ENCODE peak calls at places on chromosomes 11 and 22, in nine cellular contexts. K is RCC 7860; T is activated naive CD4-positive, alpha-beta T cell; H is anterior cingulate cortex; U is BE2C; S is NCI-H446; R is stimulated activated CD4-positive, alpha-beta T cell treated with anti-CD3 and anti-CD28 coated beads, Interleukin-1b, Interleukin-23, amount 100 ng/mL, for 24 hours; C is pancreas; G is activated CD4-positive, alpha-beta T cell treated with anti-CD3 and anti-CD28 coated beads, Interleukin-2, amount 10 ng/mL, durations not matched to agents 7 days and 5 days. E is an unnamed sample.

GRCh38 chr11:109864834-109865557 is 228.2 kb upstream of the ZC3H12C start:
- DNase-seq in K (peak), T (no peak), H (no peak), U (no peak), S (peak), R (no peak), C (no peak), G (no peak), E (no peak)

GRCh38 chr11:70603756-70604211 is 205.5 kb downstream of the CTTN start:
- DNase-seq in K (no peak), T (no peak), H (no peak), U (no peak), S (no peak), R (no peak), C (no peak), G (no peak), E (no peak)

GRCh38 chr11:130407978-130408377 is 20.4 kb downstream of the ADAMTS8 start:
- DNase-seq in K (peak), T (no peak), H (no peak), U (no peak), S (peak), R (no peak), C (peak), G (no peak), E (no peak)

GRCh38 chr11:132318421-132319157 is 948.2 kb downstream of the NTM start:
- DNase-seq in K (peak), T (no peak), H (no peak), U (no peak), S (no peak), R (no peak), C (no peak), G (no peak), E (no peak)

GRCh38 chr11:85803920-85804319 is 7.0 kb downstream of the SYTL2 start:
- DNase-seq in K (no peak), T (no peak), H (no peak), U (no peak), S (no peak), R (no peak), C (no peak), G (no peak), E (no peak)

GRCh38 chr11:114953039-114953438 is 274.7 kb downstream of the NXPE2 start:
- DNase-seq in K (no peak), T (no peak), H (no peak), U (no peak), S (no peak), R (no peak), C (no peak), G (no peak), E (no peak)

GRCh38 chr11:76369406-76369805 is 11.5 kb downstream of the THAP12 start:
- DNase-seq in K (no peak), T (no peak), H (no peak), U (no peak), S (no peak), R (no peak), C (peak), G (no peak), E (no peak)

GRCh38 chr22:22558071-22558971 is 744 bp downstream of the PRAME start:
- DNase-seq in K (no peak), T (no peak), H (no peak), U (no peak), S (no peak), R (no peak), C (no peak), G (no peak), E (no peak)

GRCh38 chr11:92332986-92333385 is 108.4 kb downstream of the FAT3 start:
- DNase-seq in K (no peak), T (no peak), H (no peak), U (no peak), S (no peak), R (no peak), C (no peak), G (no peak), E (no peak)

GRCh38 chr11:75169101-75169885 is 18.4 kb downstream of the SLCO2B1 start:
- DNase-seq in K (no peak), T (no peak), H (no peak), U (no peak), S (no peak), R (no peak), C (no peak), G (no peak), E (no peak)

GRCh38 chr11:2251138-2251537 is 19.2 kb downstream of the ASCL2 start:
- DNase-seq in K (no peak), T (no peak), H (no peak), U (no peak), S (no peak), R (no peak), C (no peak), G (no peak), E (no peak)

GRCh38 chr11:130508913-130509312 is 60.5 kb downstream of the ADAMTS15 start:
- DNase-seq in K (no peak), T (no peak), H (no peak), U (no peak), S (no peak), R (no peak), C (no peak), G (no peak), E (no peak)

GRCh38 chr11:15926071-15926470 is 430.3 kb downstream of the SOX6 start:
- DNase-seq in K (no peak), T (no peak), H (no peak), U (no peak), S (no peak), R (no peak), C (no peak), G (no peak), E (no peak)

GRCh38 chr11:90168571-90168970 is 34.1 kb downstream of the NAALAD2 start:
- DNase-seq in K (no peak), T (no peak), H (no peak), U (no peak), S (no peak), R (no peak), C (no peak), G (no peak), E (no peak)